ENCODE peak calls at places on chromosomes 3 and 15, in four cellular contexts. Z is dorsolateral prefrontal cortex, J is lower lobe of right lung, W is suprapubic skin. E is an unnamed sample.

GRCh38 chr15:32998979-32999677 is 195.4 kb downstream of the FMN1 start:
- DNase-seq in J (no peak), Z (no peak), W (peak; percentile 70), E (no peak)

GRCh38 chr15:48682949-48683651 is 37.6 kb upstream of the FBN1 start:
- DNase-seq in J (peak; percentile 44), W (peak; percentile 69), Z (no peak), E (peak; percentile 83)

GRCh38 chr3:17745894-17746293 is 3.5 kb upstream of the TBC1D5 start:
- DNase-seq in J (no peak), Z (no peak), W (no peak), E (no peak)

GRCh38 chr15:91549581-91549980 is 303.9 kb upstream of the SLCO3A1 start:
- DNase-seq in W (no peak), J (no peak), Z (no peak), E (no peak)

GRCh38 chr3:49132437-49133225 is at the start of gene LAMB2:
- DNase-seq in J (peak; percentile 66), W (peak; percentile 88), Z (peak; percentile 73), E (peak; percentile 91)

GRCh38 chr15:73324496-73325170 is 44.1 kb downstream of the HCN4 start:
- DNase-seq in Z (no peak), W (peak; percentile 46), J (no peak), E (no peak)

GRCh38 chr3:154972951-154973350 is 107.2 kb upstream of the MME start:
- DNase-seq in W (no peak), Z (no peak), J (no peak), E (no peak)

GRCh38 chr3:152961323-152961722 is 126.4 kb downstream of the P2RY1 start:
- DNase-seq in J (no peak), Z (no peak), W (no peak), E (peak; percentile 77)

GRCh38 chr15:100918690-100919480 is at the start of gene LRRK1:
- DNase-seq in W (no peak), Z (no peak), J (peak; percentile 77), E (peak; percentile 82)

GRCh38 chr3:123660900-123661299 is 76.0 kb upstream of the HACD2 start:
- DNase-seq in W (peak; percentile 83), J (peak; percentile 91), Z (peak; percentile 74), E (peak; percentile 97)

GRCh38 chr15:29086001-29086400 is 183.6 kb downstream of the NSMCE3 start:
- DNase-seq in Z (no peak), W (no peak), J (no peak), E (no peak)

GRCh38 chr15:59722451-59722850 is 33.3 kb upstream of the BNIP2 start:
- DNase-seq in W (no peak), Z (no peak), J (no peak), E (no peak)

GRCh38 chr3:56355570-56356185 is 112.6 kb downstream of the ERC2 start:
- DNase-seq in J (no peak), W (no peak), Z (no peak), E (no peak)

GRCh38 chr15:62254137-62254934 is 89.3 kb upstream of the C2CD4B start:
- DNase-seq in Z (no peak), W (peak; percentile 72), J (peak; percentile 70), E (peak; percentile 18)

GRCh38 chr3:11510001-11510760 is 133.5 kb downstream of the VGLL4 start:
- DNase-seq in J (no peak), W (no peak), Z (no peak), E (no peak)

GRCh38 chr15:46315540-46315939 is 680.7 kb downstream of the SQOR start:
- DNase-seq in Z (no peak), W (no peak), J (no peak), E (no peak)

GRCh38 chr3:15476378-15476777 is 45.1 kb downstream of the COLQ start:
- DNase-seq in J (no peak), W (no peak), Z (no peak), E (peak; percentile 42)

GRCh38 chr15:62323353-62323752 is 158.3 kb upstream of the C2CD4B start:
- DNase-seq in W (no peak), J (no peak), Z (no peak), E (no peak)

GRCh38 chr3:131501949-131502348 is 822 bp downstream of the MRPL3 start:
- DNase-seq in J (no peak), Z (no peak), W (no peak), E (no peak)

GRCh38 chr3:94525039-94525438 is 462.2 kb downstream of the NSUN3 start:
- DNase-seq in J (no peak), Z (no peak), W (no peak), E (no peak)

GRCh38 chr15:65841121-65841930 is 28.0 kb upstream of the RAB11A start:
- DNase-seq in Z (no peak), J (peak; percentile 79), W (no peak), E (peak; percentile 68)
- H3K4me3 ChIP-seq in Z (peak overlapping the region; percentile 18), J (peak overlapping the region; percentile 41), W (peak overlapping the region; percentile 20), E (peak overlapping the region; percentile 18)

GRCh38 chr3:62183087-62183486 is 190.3 kb downstream of the FEZF2 start:
- DNase-seq in W (no peak), J (no peak), Z (no peak), E (no peak)

GRCh38 chr3:62189376-62189698 is 184.0 kb downstream of the FEZF2 start:
- DNase-seq in J (no peak), Z (no peak), W (no peak), E (no peak)

GRCh38 chr3:62188547-62189375 is 184.6 kb downstream of the FEZF2 start:
- DNase-seq in J (peak; percentile 75), Z (peak; percentile 74), W (peak; percentile 84), E (peak; percentile 90)

GRCh38 chr3:62184559-62184958 is 188.8 kb downstream of the FEZF2 start:
- DNase-seq in J (no peak), Z (peak; percentile 30), W (no peak), E (no peak)

GRCh38 chr3:62186967-62187366 is 186.4 kb downstream of the FEZF2 start:
- DNase-seq in Z (no peak), W (no peak), J (no peak), E (no peak)
- TF ChIP-seq CTCF in Z (peak; percentile 57), W (peak; percentile 22), J (peak; percentile 28), E (peak; percentile 18)

GRCh38 chr3:190319660-190320059 is 2.6 kb downstream of the CLDN1 start:
- DNase-seq in W (no peak), J (no peak), Z (no peak), E (no peak)
- H3K4me3 ChIP-seq in W (peak overlapping the region; percentile 70), J (peak overlapping the region; percentile 66), Z (no peak overlapping the region), E (no peak overlapping the region)

GRCh38 chr15:89502867-89503595 is 6.6 kb upstream of the RHCG start:
- DNase-seq in Z (no peak), J (no peak), W (no peak), E (no peak)

GRCh38 chr15:89498574-89498906 is 2.2 kb upstream of the RHCG start:
- DNase-seq in J (no peak), W (no peak), Z (no peak), E (no peak)

GRCh38 chr15:89499156-89499555 is 2.8 kb upstream of the RHCG start:
- DNase-seq in W (peak; percentile 51), Z (no peak), J (no peak), E (no peak)

GRCh38 chr15:89501646-89502045 is 5.3 kb upstream of the RHCG start:
- DNase-seq in J (no peak), W (no peak), Z (no peak), E (no peak)

DNA sequence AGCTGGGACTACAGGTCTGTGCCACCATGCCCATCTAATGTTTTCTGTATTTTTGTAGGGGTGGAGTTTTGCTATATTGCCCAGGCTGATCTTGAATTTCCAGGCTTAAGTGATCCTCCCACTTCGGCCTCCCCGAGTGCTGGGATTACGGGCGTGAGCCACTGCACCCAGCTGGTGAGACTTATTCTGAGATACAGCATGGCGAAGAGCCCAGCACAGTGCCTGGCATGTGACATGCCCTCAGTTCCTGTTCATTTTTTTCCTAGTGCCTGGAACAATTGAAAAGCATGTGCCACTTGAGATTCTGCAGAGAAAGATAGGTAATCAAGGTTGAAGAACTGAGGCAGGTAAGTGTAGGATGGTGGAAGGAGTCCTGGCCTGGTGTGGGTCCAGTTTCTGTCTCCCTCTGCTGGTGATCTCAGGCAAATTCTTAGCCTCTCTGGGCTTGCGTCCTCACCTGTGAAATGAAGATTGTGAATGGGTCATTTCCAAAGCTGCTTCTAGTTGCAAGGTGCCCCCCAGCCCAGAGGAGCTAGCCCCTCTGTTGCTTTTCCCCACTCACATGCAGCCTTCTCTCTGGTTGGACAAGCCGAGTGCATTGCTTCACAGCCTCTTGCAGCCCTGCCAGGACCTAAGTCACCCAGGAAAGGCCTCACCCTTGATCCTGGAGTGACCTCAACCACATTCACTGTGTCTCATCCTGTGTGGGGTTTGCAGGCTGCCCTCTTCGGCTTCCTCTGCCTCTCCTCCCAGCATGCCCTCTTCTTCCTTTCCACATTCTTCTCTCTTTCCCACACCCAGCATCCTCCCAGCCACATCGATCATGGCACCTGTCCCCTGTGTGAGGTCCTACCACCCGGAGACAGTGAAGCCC is 4.3 kb upstream of the RHCG start:
- DNase-seq in W (no peak), J (no peak), Z (no peak), E (no peak)
- TF ChIP-seq CTCF in W (no peak), J (no peak), Z (no peak), E (peak; percentile 24)

GRCh38 chr3:111069974-111070751 is 1.5 kb upstream of the NECTIN3 start:
- DNase-seq in Z (peak; percentile 35), W (no peak), J (no peak), E (peak; percentile 51)
- H3K4me3 ChIP-seq in Z (peak overlapping the region; percentile 87), W (peak overlapping the region; percentile 85), J (peak overlapping the region; percentile 87), E (peak overlapping the region; percentile 97)

GRCh38 chr3:157130138-157130880 is 29.6 kb downstream of the CCNL1 start:
- DNase-seq in W (peak; percentile 81), J (peak; percentile 79), Z (peak; percentile 42), E (peak; percentile 60)
- TF ChIP-seq CTCF in W (peak; percentile 41), J (peak; percentile 57), Z (peak; percentile 75), E (peak; percentile 62)

GRCh38 chr3:128727996-128728395 is 2.0 kb downstream of the RAB7A start:
- DNase-seq in Z (no peak), W (no peak), J (no peak), E (peak; percentile 21)
- H3K4me3 ChIP-seq in Z (peak overlapping the region; percentile 99), W (peak overlapping the region; percentile 99), J (peak overlapping the region; percentile 74), E (peak overlapping the region; percentile 89)

GRCh38 chr15:79431636-79432344 is at the start of gene MINAR1:
- DNase-seq in J (no peak), Z (peak; percentile 21), W (no peak), E (peak; percentile 42)
- TF ChIP-seq CTCF in J (no peak), Z (no peak), W (peak; percentile 19), E (no peak)

E was measured in foreskin fibroblast.